ENCODE peak calls at places on chromosome 19, in nine cellular contexts. X is lower leg skin, V is astrocyte of the spinal cord, M is MM.1S, C is heart left ventricle, L is thyroid gland, G is heart right ventricle, H is left ventricle myocardium inferior, T is BJ. O is an unnamed sample.

GRCh38 chr19:12139309-12139708 is 841 bp downstream of the ZNF20 start:
- DNase-seq in X (no peak), V (peak), M (no peak), C (no peak), L (no peak), G (no peak), H (no peak), T (no peak), O (no peak)

GRCh38 chr19:16233081-16233776 is 35.5 kb downstream of the AP1M1 start:
- DNase-seq in X (no peak), V (no peak), M (no peak), C (no peak), L (no peak), G (no peak), H (no peak), T (no peak), O (no peak)

GRCh38 chr19:43229315-43229714 is 23.9 kb upstream of the PSG4 start:
- DNase-seq in X (no peak), V (no peak), M (peak), C (no peak), L (no peak), G (no peak), H (no peak), T (no peak), O (no peak)

GRCh38 chr19:15315101-15315500 is 17.2 kb downstream of the BRD4 start:
- DNase-seq in X (no peak), V (no peak), M (no peak), C (no peak), L (no peak), G (no peak), H (no peak), T (no peak), O (no peak)

GRCh38 chr19:34370117-34370516 is 5.1 kb downstream of the GPI start:
- DNase-seq in X (no peak), V (no peak), M (no peak), C (no peak), L (no peak), G (no peak), H (no peak), T (no peak), O (no peak)

GRCh38 chr19:38003427-38004099 is 96.6 kb downstream of the SIPA1L3 start:
- DNase-seq in X (peak), V (peak), M (peak), C (peak), L (peak), G (peak), H (peak), T (no peak), O (no peak)

GRCh38 chr19:45496349-45496953 is 396 bp downstream of the RTN2 start:
- DNase-seq in X (no peak), V (no peak), M (peak), C (peak), L (peak), G (peak), H (no peak), T (no peak), O (no peak)

GRCh38 chr19:56110515-56111448 is 10.3 kb downstream of the ZNF787 start:
- DNase-seq in X (no peak), V (peak), M (no peak), C (peak), L (peak), G (peak), H (peak), T (no peak), O (no peak)

GRCh38 chr19:34253711-34254551 is 423 bp upstream of the GARRE1 start:
- DNase-seq in X (peak), V (peak), M (no peak), C (peak), L (peak), G (peak), H (peak), T (no peak), O (no peak)

GRCh38 chr19:48726573-48726972 is 7.0 kb upstream of the MAMSTR start:
- DNase-seq in X (no peak), V (no peak), M (no peak), C (no peak), L (no peak), G (no peak), H (no peak), T (no peak), O (no peak)

GRCh38 chr19:21474671-21475181 is 30.7 kb upstream of the ZNF429 start:
- DNase-seq in X (no peak), V (peak), M (no peak), C (peak), L (peak), G (peak), H (peak), T (no peak), O (no peak)

GRCh38 chr19:33196446-33197193 is 2.5 kb downstream of the LRP3 start:
- DNase-seq in X (no peak), V (no peak), M (no peak), C (peak), L (no peak), G (no peak), H (no peak), T (no peak), O (no peak)

GRCh38 chr19:34254552-34255432 is at the start of gene GARRE1:
- DNase-seq in X (no peak), V (no peak), M (peak), C (peak), L (peak), G (peak), H (peak), T (no peak), O (no peak)

GRCh38 chr19:38294090-38294489 is 10.0 kb upstream of the C19orf33 start:
- DNase-seq in X (no peak), V (no peak), M (no peak), C (no peak), L (no peak), G (no peak), H (no peak), T (no peak), O (no peak)

GRCh38 chr19:55283548-55284393 is at the start of gene BRSK1:
- DNase-seq in X (no peak), V (peak), M (no peak), C (peak), L (no peak), G (peak), H (peak), T (no peak), O (no peak)

GRCh38 chr19:23957660-23958281 is 43.1 kb downstream of the ZNF726 start:
- DNase-seq in X (no peak), V (peak), M (no peak), C (no peak), L (no peak), G (no peak), H (no peak), T (peak), O (peak)

GRCh38 chr19:19040417-19040816 is 7.0 kb downstream of the ARMC6 start:
- DNase-seq in X (peak), V (peak), M (no peak), C (peak), L (peak), G (no peak), H (peak), T (peak), O (peak)

GRCh38 chr19:28329429-28329828 is 883.5 kb downstream of the UQCRFS1 start:
- DNase-seq in X (no peak), V (no peak), M (no peak), C (no peak), L (no peak), G (no peak), H (no peak), T (no peak), O (no peak)

GRCh38 chr19:27746691-27747380 is 1466.1 kb downstream of the UQCRFS1 start:
- DNase-seq in X (peak), V (no peak), M (peak), C (peak), L (peak), G (peak), H (peak), T (no peak), O (no peak)

GRCh38 chr19:45177817-45178261 is at the start of gene TRAPPC6A:
- DNase-seq in X (no peak), V (peak), M (no peak), C (no peak), L (no peak), G (no peak), H (no peak), T (no peak), O (peak)

GRCh38 chr19:38173324-38174041 is 50.5 kb downstream of the DPF1 start:
- DNase-seq in X (peak), V (peak), M (no peak), C (peak), L (peak), G (peak), H (peak), T (no peak), O (peak)

GRCh38 chr19:19540707-19541515 is 2.8 kb downstream of the CILP2 start:
- DNase-seq in X (no peak), V (no peak), M (no peak), C (no peak), L (peak), G (no peak), H (no peak), T (no peak), O (no peak)

GRCh38 chr19:13036366-13036976 is 41.2 kb downstream of the NFIX start:
- DNase-seq in X (no peak), V (peak), M (peak), C (peak), L (peak), G (no peak), H (no peak), T (no peak), O (no peak)

GRCh38 chr19:3775831-3776230 is 3.8 kb upstream of the RAX2 start:
- DNase-seq in X (no peak), V (no peak), M (no peak), C (no peak), L (no peak), G (no peak), H (no peak), T (no peak), O (no peak)

GRCh38 chr19:43620061-43621001 is 902 bp upstream of the ZNF428 start:
- DNase-seq in X (no peak), V (no peak), M (no peak), C (no peak), L (no peak), G (peak), H (no peak), T (no peak), O (no peak)

GRCh38 chr19:18771328-18772242 is 19.5 kb downstream of the COMP start:
- DNase-seq in X (no peak), V (no peak), M (peak), C (no peak), L (no peak), G (no peak), H (no peak), T (no peak), O (no peak)

GRCh38 chr19:10149427-10149826 is 29.7 kb upstream of the EIF3G start:
- DNase-seq in X (no peak), V (no peak), M (no peak), C (no peak), L (no peak), G (no peak), H (no peak), T (no peak), O (no peak)

GRCh38 chr19:38061294-38061693 is 154.3 kb downstream of the SIPA1L3 start:
- DNase-seq in X (no peak), V (peak), M (no peak), C (no peak), L (no peak), G (no peak), H (no peak), T (peak), O (no peak)

GRCh38 chr19:4988770-4989251 is 19.9 kb downstream of the KDM4B start:
- DNase-seq in X (peak), V (peak), M (no peak), C (peak), L (peak), G (no peak), H (peak), T (peak), O (no peak)

GRCh38 chr19:50890422-50891252 is 17.4 kb downstream of the KLK2 start:
- DNase-seq in X (no peak), V (no peak), M (no peak), C (no peak), L (no peak), G (no peak), H (no peak), T (no peak), O (no peak)

GRCh38 chr19:14361824-14362223 is 19.4 kb upstream of the ADGRE5 start:
- DNase-seq in X (no peak), V (no peak), M (no peak), C (no peak), L (no peak), G (no peak), H (no peak), T (no peak), O (no peak)

GRCh38 chr19:45599286-45599685 is 2.7 kb downstream of the GPR4 start:
- DNase-seq in X (no peak), V (no peak), M (no peak), C (no peak), L (no peak), G (no peak), H (no peak), T (no peak), O (no peak)

GRCh38 chr19:36106991-36107390 is 4.0 kb upstream of the OVOL3 start:
- DNase-seq in X (no peak), V (no peak), M (no peak), C (no peak), L (no peak), G (no peak), H (no peak), T (no peak), O (no peak)

GRCh38 chr19:6776999-6777398 is 4.5 kb downstream of the VAV1 start:
- DNase-seq in X (no peak), V (no peak), M (no peak), C (no peak), L (no peak), G (no peak), H (no peak), T (no peak), O (no peak)

GRCh38 chr19:32146664-32147063 is 198.7 kb upstream of the ZNF507 start:
- DNase-seq in X (no peak), V (no peak), M (no peak), C (no peak), L (no peak), G (no peak), H (no peak), T (no peak), O (no peak)

GRCh38 chr19:13195678-13196077 is 45.5 kb downstream of the IER2 start:
- DNase-seq in X (no peak), V (no peak), M (peak), C (no peak), L (peak), G (no peak), H (no peak), T (no peak), O (no peak)

GRCh38 chr19:6238643-6239281 is 41.0 kb downstream of the MLLT1 start:
- DNase-seq in X (no peak), V (peak), M (no peak), C (peak), L (no peak), G (peak), H (peak), T (no peak), O (no peak)

GRCh38 chr19:58059003-58059671 is at the start of gene ZNF135:
- DNase-seq in X (peak), V (peak), M (no peak), C (peak), L (peak), G (peak), H (peak), T (peak), O (peak)

DNA sequence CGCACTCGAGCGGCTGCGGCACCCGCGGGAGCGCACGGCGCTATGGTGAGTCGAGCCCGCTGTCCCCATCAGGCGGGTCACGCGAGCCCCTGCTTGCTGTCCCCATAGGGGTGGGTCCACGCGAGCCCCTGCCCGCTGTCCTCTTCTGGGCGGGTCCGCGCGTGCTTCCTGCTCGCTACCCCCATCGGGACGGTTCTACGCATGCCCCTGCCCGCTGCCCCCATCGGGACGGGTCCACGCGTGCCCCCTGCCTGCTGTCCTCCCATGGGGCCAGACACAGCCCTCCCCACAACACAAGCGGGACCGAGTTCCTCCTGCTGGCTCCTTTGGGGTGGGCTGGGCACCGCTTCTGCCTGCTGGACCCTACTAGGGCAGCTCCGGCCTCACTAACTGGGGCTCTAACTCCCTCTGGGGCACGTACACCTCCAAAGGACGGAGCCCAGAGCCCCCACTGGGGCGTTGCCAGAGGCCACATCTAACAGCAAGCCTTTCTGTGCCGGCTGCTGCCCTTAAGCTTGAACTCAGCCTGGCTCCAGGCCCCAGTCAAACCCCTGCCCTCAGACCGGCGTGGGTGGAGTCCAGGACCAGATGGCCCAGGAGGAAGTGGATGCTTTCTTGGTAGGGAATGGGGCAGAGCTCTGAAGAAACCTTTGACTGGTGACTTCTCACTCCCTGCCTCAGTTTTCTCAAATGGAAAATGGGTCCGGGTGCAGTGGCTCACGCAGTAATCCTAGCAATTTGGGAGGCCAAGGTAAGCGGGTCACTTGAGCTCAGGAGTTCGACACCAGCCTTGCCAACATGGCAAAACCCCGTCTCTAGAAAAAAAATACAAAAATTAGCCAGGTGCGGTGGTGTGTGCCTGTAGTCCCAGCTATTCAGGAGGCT is 722 bp downstream of the COLGALT1 start:
- DNase-seq in X (peak), V (peak), M (peak), C (peak), L (peak), G (peak), H (peak), T (no peak), O (no peak)
- TF ChIP-seq CTCF in X (no peak), V (peak), M (no peak), C (no peak), L (no peak), G (no peak), H (no peak), T (peak), O (no peak)

GRCh38 chr19:31132753-31133110 is 216.5 kb downstream of the TSHZ3 start:
- DNase-seq in X (no peak), V (no peak), M (no peak), C (no peak), L (no peak), G (no peak), H (no peak), T (no peak), O (no peak)
- H3K4me3 ChIP-seq in X (no peak), V (no peak), M (no peak), C (no peak), L (no peak), G (no peak), H (no peak), T (no peak), O (no peak)

GRCh38 chr19:46847528-46847927 is 3.1 kb downstream of the AP2S1 start:
- DNase-seq in X (no peak), V (no peak), M (no peak), C (no peak), L (no peak), G (no peak), H (no peak), T (no peak), O (no peak)

GRCh38 chr19:46849610-46850009 is 1.0 kb downstream of the AP2S1 start:
- DNase-seq in X (no peak), V (no peak), M (no peak), C (no peak), L (no peak), G (no peak), H (no peak), T (no peak), O (no peak)

GRCh38 chr19:46848389-46848788 is 2.3 kb downstream of the AP2S1 start:
- DNase-seq in X (no peak), V (no peak), M (no peak), C (no peak), L (no peak), G (no peak), H (no peak), T (no peak), O (no peak)

GRCh38 chr19:46852830-46853229 is 2.2 kb upstream of the AP2S1 start:
- DNase-seq in X (no peak), V (no peak), M (no peak), C (no peak), L (no peak), G (no peak), H (no peak), T (no peak), O (no peak)

GRCh38 chr19:46850228-46851203 is at the start of gene AP2S1:
- DNase-seq in X (peak), V (peak), M (peak), C (peak), L (peak), G (peak), H (peak), T (peak), O (peak)
- TF ChIP-seq CTCF in X (no peak), V (no peak), M (no peak), C (no peak), L (no peak), G (no peak), H (peak), T (no peak), O (no peak)

GRCh38 chr19:1072371-1073015 is 5.5 kb downstream of the ARHGAP45 start:
- DNase-seq in X (no peak), V (no peak), M (no peak), C (no peak), L (no peak), G (no peak), H (no peak), T (no peak), O (no peak)

GRCh38 chr19:1069009-1069779 is 2.2 kb downstream of the ARHGAP45 start:
- DNase-seq in X (peak), V (no peak), M (peak), C (peak), L (peak), G (peak), H (peak), T (no peak), O (no peak)

GRCh38 chr19:1068111-1069001 is 1.4 kb downstream of the ARHGAP45 start:
- DNase-seq in X (no peak), V (no peak), M (peak), C (peak), L (no peak), G (peak), H (peak), T (no peak), O (no peak)

GRCh38 chr19:1070931-1071791 is 4.2 kb downstream of the ARHGAP45 start:
- DNase-seq in X (no peak), V (no peak), M (no peak), C (peak), L (no peak), G (no peak), H (no peak), T (no peak), O (no peak)

GRCh38 chr19:1070576-1070930 is 3.6 kb downstream of the ARHGAP45 start:
- DNase-seq in X (no peak), V (no peak), M (no peak), C (no peak), L (no peak), G (no peak), H (no peak), T (no peak), O (no peak)
- H3K4me3 ChIP-seq in X (no peak), V (no peak), M (no peak), C (no peak), L (no peak), G (no peak), H (no peak), T (no peak), O (no peak)

DNA sequence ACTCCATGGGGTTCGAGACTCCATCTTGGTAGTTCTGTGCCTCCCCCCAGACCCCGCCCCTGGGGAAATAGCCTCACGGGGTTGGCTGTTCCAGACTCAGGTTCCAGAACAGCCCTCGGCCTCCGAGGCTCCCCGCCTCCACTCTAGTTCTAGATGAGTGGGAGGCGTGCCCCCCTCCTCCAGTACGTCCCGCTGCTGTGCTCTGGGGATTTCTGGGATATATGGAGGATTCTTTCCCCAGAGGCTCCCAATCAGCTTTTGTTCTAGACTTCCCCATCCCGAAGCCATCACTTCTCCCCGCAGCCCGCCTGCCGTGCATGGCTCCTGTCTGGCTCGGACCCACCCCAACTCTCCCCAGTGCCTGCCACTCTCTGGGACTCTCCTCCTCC is 1.9 kb upstream of the CACNG7 start:
- DNase-seq in X (no peak), V (no peak), M (no peak), C (no peak), L (no peak), G (no peak), H (no peak), T (no peak), O (no peak)
- TF ChIP-seq CTCF in X (no peak), V (no peak), M (no peak), C (no peak), L (no peak), G (no peak), H (no peak), T (no peak), O (no peak)

O was measured in AG09309.